ENCODE peak calls at places on chromosomes 16 and 17, in nine cellular contexts. L, R, O, B, M, Y, N, K and E are unnamed samples.

GRCh38 chr17:31008374-31009035 is 37.7 kb downstream of the RNF135 start:
- DNase-seq in L (peak; percentile 78), R (peak; percentile 38), O (peak; percentile 89), B (peak; percentile 47), M (peak; percentile 45), Y (peak; percentile 57), N (peak; percentile 64), K (peak; percentile 62), E (no peak)

GRCh38 chr17:18185832-18186231 is 2.2 kb downstream of the ALKBH5 start:
- DNase-seq in L (no peak), R (no peak), O (no peak), B (no peak), M (no peak), Y (no peak), N (no peak), K (no peak), E (no peak)

GRCh38 chr17:64778367-64779290 is 116.5 kb upstream of the SMURF2 start:
- DNase-seq in L (peak; percentile 69), R (no peak), O (no peak), B (peak; percentile 18), M (no peak), Y (peak; percentile 11), N (no peak), K (peak; percentile 55), E (peak; percentile 35)

GRCh38 chr16:12496866-12497265 is 306.8 kb downstream of the CPPED1 start:
- DNase-seq in L (no peak), R (no peak), O (peak; percentile 76), B (no peak), M (no peak), Y (peak; percentile 88), N (no peak), K (no peak), E (no peak)

GRCh38 chr17:82788206-82789001 is 36.5 kb downstream of the TBCD start:
- DNase-seq in L (no peak), R (no peak), O (no peak), B (no peak), M (no peak), Y (peak; percentile 14), N (no peak), K (no peak), E (no peak)

GRCh38 chr16:76157629-76158028 is 119.6 kb upstream of the CNTNAP4 start:
- DNase-seq in L (no peak), R (no peak), O (no peak), B (no peak), M (no peak), Y (no peak), N (no peak), K (no peak), E (no peak)

GRCh38 chr16:31052131-31052530 is 18.8 kb downstream of the STX4 start:
- DNase-seq in L (no peak), R (no peak), O (no peak), B (no peak), M (peak; percentile 93), Y (no peak), N (no peak), K (no peak), E (no peak)

GRCh38 chr17:70563301-70563820 is 394.0 kb downstream of the KCNJ2 start:
- DNase-seq in L (no peak), R (no peak), O (no peak), B (no peak), M (no peak), Y (no peak), N (no peak), K (no peak), E (peak; percentile 97)

GRCh38 chr16:57834936-57835335 is 32.6 kb upstream of the KIFC3 start:
- DNase-seq in L (no peak), R (no peak), O (no peak), B (no peak), M (peak; percentile 52), Y (no peak), N (no peak), K (no peak), E (no peak)

GRCh38 chr17:38421224-38421841 is 6.9 kb upstream of the ARHGAP23 start:
- DNase-seq in L (no peak), R (no peak), O (no peak), B (no peak), M (no peak), Y (no peak), N (no peak), K (no peak), E (no peak)

GRCh38 chr16:1119766-1120611 is 23.9 kb upstream of the C1QTNF8 start:
- DNase-seq in L (no peak), R (no peak), O (no peak), B (no peak), M (no peak), Y (no peak), N (no peak), K (no peak), E (no peak)

GRCh38 chr17:30939059-30939689 is 17.4 kb downstream of the ADAP2 start:
- DNase-seq in L (no peak), R (no peak), O (peak; percentile 15), B (no peak), M (no peak), Y (no peak), N (no peak), K (no peak), E (no peak)

GRCh38 chr17:77189148-77189547 is 48.4 kb downstream of the SEC14L1 start:
- DNase-seq in L (no peak), R (no peak), O (no peak), B (no peak), M (no peak), Y (no peak), N (no peak), K (no peak), E (no peak)

GRCh38 chr17:70405492-70406220 is 236.3 kb downstream of the KCNJ2 start:
- DNase-seq in L (no peak), R (no peak), O (no peak), B (no peak), M (peak; percentile 80), Y (no peak), N (no peak), K (no peak), E (no peak)

GRCh38 chr17:5020502-5021023 is 14.7 kb downstream of the SLC52A1 start:
- DNase-seq in L (no peak), R (no peak), O (no peak), B (no peak), M (no peak), Y (no peak), N (no peak), K (no peak), E (no peak)

GRCh38 chr16:9818702-9819101 is 363.5 kb downstream of the GRIN2A start:
- DNase-seq in L (no peak), R (no peak), O (no peak), B (no peak), M (no peak), Y (no peak), N (no peak), K (no peak), E (no peak)

GRCh38 chr17:828761-829160 is 46.6 kb downstream of the MRM3 start:
- DNase-seq in L (no peak), R (no peak), O (no peak), B (no peak), M (no peak), Y (no peak), N (no peak), K (no peak), E (no peak)

GRCh38 chr16:1613240-1613639 is 1.1 kb downstream of the CRAMP1 start:
- DNase-seq in L (no peak), R (no peak), O (no peak), B (no peak), M (no peak), Y (no peak), N (no peak), K (peak; percentile 24), E (no peak)

GRCh38 chr17:81020767-81021497 is 14.0 kb upstream of the BAIAP2 start:
- DNase-seq in L (peak; percentile 83), R (no peak), O (no peak), B (no peak), M (no peak), Y (no peak), N (no peak), K (no peak), E (no peak)

GRCh38 chr16:28136751-28137434 is 73.4 kb upstream of the GSG1L start:
- DNase-seq in L (no peak), R (peak; percentile 30), O (no peak), B (no peak), M (no peak), Y (no peak), N (peak; percentile 22), K (peak; percentile 45), E (no peak)

GRCh38 chr17:73431401-73432205 is 119.8 kb upstream of the CDC42EP4 start:
- DNase-seq in L (peak; percentile 24), R (no peak), O (peak; percentile 76), B (no peak), M (no peak), Y (no peak), N (no peak), K (peak; percentile 36), E (no peak)

GRCh38 chr17:31470592-31470991 is 79.1 kb downstream of the RAB11FIP4 start:
- DNase-seq in L (no peak), R (no peak), O (no peak), B (no peak), M (no peak), Y (no peak), N (no peak), K (no peak), E (no peak)

GRCh38 chr16:89200850-89201466 is 621 bp upstream of the SLC22A31 start:
- DNase-seq in L (peak; percentile 51), R (no peak), O (peak; percentile 80), B (no peak), M (no peak), Y (no peak), N (no peak), K (no peak), E (no peak)

GRCh38 chr16:81444448-81445121 is at the start of gene CMIP:
- DNase-seq in L (peak; percentile 92), R (peak; percentile 64), O (peak; percentile 95), B (peak; percentile 72), M (peak; percentile 49), Y (peak; percentile 15), N (peak; percentile 65), K (peak; percentile 89), E (peak; percentile 78)